ENCODE peak calls at places on chromosomes 1 and 21, in five cellular contexts. One of them, this sample, is unnamed.

GRCh38 chr1:212161231-212161781 is 123.9 kb upstream of the PPP2R5A start:
- DNase-seq in transverse colon: no peak
- DNase-seq in stomach: no peak
- DNase-seq in A549: no peak
- DNase-seq in HepG2: no peak
- DNase-seq in this sample: no peak

GRCh38 chr1:22825790-22826189 is 115.2 kb downstream of the EPHB2 start:
- DNase-seq in transverse colon: no peak
- DNase-seq in stomach: no peak
- DNase-seq in A549: no peak
- DNase-seq in HepG2: no peak
- DNase-seq in this sample: no peak

GRCh38 chr1:184791199-184791935 is 36.7 kb upstream of the EDEM3 start:
- DNase-seq in transverse colon: no peak
- DNase-seq in stomach: no peak
- DNase-seq in A549: no peak
- DNase-seq in HepG2: no peak
- DNase-seq in this sample: no peak

GRCh38 chr1:20290624-20291597 is at the start of gene VWA5B1:
- DNase-seq in transverse colon: no peak
- DNase-seq in stomach: no peak
- DNase-seq in A549: no peak
- DNase-seq in HepG2: no peak
- DNase-seq in this sample: no peak

GRCh38 chr1:120179420-120180348 is 3.4 kb upstream of the SEC22B start:
- DNase-seq in transverse colon: peak
- DNase-seq in stomach: no peak
- DNase-seq in A549: no peak
- DNase-seq in HepG2: no peak
- DNase-seq in this sample: no peak

GRCh38 chr21:36454706-36455105 is 25.2 kb downstream of the CLDN14 start:
- DNase-seq in transverse colon: no peak
- DNase-seq in stomach: no peak
- DNase-seq in A549: no peak
- DNase-seq in HepG2: no peak
- DNase-seq in this sample: no peak

GRCh38 chr1:8174807-8175206 is 143.1 kb upstream of the SLC45A1 start:
- DNase-seq in transverse colon: peak
- DNase-seq in stomach: peak
- DNase-seq in A549: no peak
- DNase-seq in HepG2: no peak
- DNase-seq in this sample: no peak

GRCh38 chr1:221897312-221897711 is 155.4 kb upstream of the DUSP10 start:
- DNase-seq in transverse colon: no peak
- DNase-seq in stomach: no peak
- DNase-seq in A549: no peak
- DNase-seq in HepG2: no peak
- DNase-seq in this sample: no peak

GRCh38 chr1:33654267-33654832 is 181.9 kb downstream of the ZSCAN20 start:
- DNase-seq in transverse colon: no peak
- DNase-seq in stomach: no peak
- DNase-seq in A549: no peak
- DNase-seq in HepG2: no peak
- DNase-seq in this sample: no peak

GRCh38 chr21:17925900-17926299 is 106.7 kb upstream of the C21orf91 start:
- DNase-seq in transverse colon: no peak
- DNase-seq in stomach: no peak
- DNase-seq in A549: no peak
- DNase-seq in HepG2: peak
- DNase-seq in this sample: no peak

GRCh38 chr1:184965889-184966860 is 8.1 kb downstream of the NIBAN1 start:
- DNase-seq in transverse colon: no peak
- DNase-seq in stomach: no peak
- DNase-seq in A549: no peak
- DNase-seq in HepG2: no peak
- DNase-seq in this sample: no peak

GRCh38 chr1:65799601-65800000 is 6.9 kb downstream of the PDE4B start:
- DNase-seq in transverse colon: no peak
- DNase-seq in stomach: no peak
- DNase-seq in A549: no peak
- DNase-seq in HepG2: no peak
- DNase-seq in this sample: no peak

GRCh38 chr21:44289381-44290010 is 3.8 kb downstream of the AIRE start:
- DNase-seq in transverse colon: no peak
- DNase-seq in stomach: no peak
- DNase-seq in A549: no peak
- DNase-seq in HepG2: no peak
- DNase-seq in this sample: no peak

GRCh38 chr1:227869851-227870305 is 54.4 kb downstream of the PRSS38 start:
- DNase-seq in transverse colon: no peak
- DNase-seq in stomach: peak
- DNase-seq in A549: no peak
- DNase-seq in HepG2: no peak
- DNase-seq in this sample: no peak

GRCh38 chr1:111334169-111334568 is 43.5 kb downstream of the CHIA start:
- DNase-seq in transverse colon: no peak
- DNase-seq in stomach: peak
- DNase-seq in A549: no peak
- DNase-seq in HepG2: peak
- DNase-seq in this sample: no peak

GRCh38 chr1:26302733-26303405 is 3.6 kb downstream of the UBXN11 start:
- DNase-seq in transverse colon: no peak
- DNase-seq in stomach: no peak
- DNase-seq in A549: no peak
- DNase-seq in HepG2: no peak
- DNase-seq in this sample: no peak

GRCh38 chr1:1950940-1951339 is 31.9 kb upstream of the TMEM52 start:
- DNase-seq in transverse colon: no peak
- DNase-seq in stomach: no peak
- DNase-seq in A549: no peak
- DNase-seq in HepG2: no peak
- DNase-seq in this sample: no peak

GRCh38 chr21:38621132-38621531 is 122.9 kb upstream of the ERG start:
- DNase-seq in transverse colon: no peak
- DNase-seq in stomach: no peak
- DNase-seq in A549: no peak
- DNase-seq in HepG2: peak
- DNase-seq in this sample: no peak

GRCh38 chr1:116134178-116134773 is 23.1 kb downstream of the MAB21L3 start:
- DNase-seq in transverse colon: no peak
- DNase-seq in stomach: no peak
- DNase-seq in A549: peak
- DNase-seq in HepG2: no peak
- DNase-seq in this sample: no peak

GRCh38 chr1:232600430-232601258 is 29.3 kb downstream of the SIPA1L2 start:
- DNase-seq in transverse colon: no peak
- DNase-seq in stomach: no peak
- DNase-seq in A549: no peak
- DNase-seq in HepG2: no peak
- DNase-seq in this sample: no peak

GRCh38 chr1:32241011-32241763 is 5.8 kb upstream of the FAM167B start:
- DNase-seq in transverse colon: peak
- DNase-seq in stomach: peak
- DNase-seq in A549: peak
- DNase-seq in HepG2: no peak
- DNase-seq in this sample: peak

GRCh38 chr1:167263784-167264464 is 43.2 kb downstream of the POU2F1 start:
- DNase-seq in transverse colon: no peak
- DNase-seq in stomach: no peak
- DNase-seq in A549: no peak
- DNase-seq in HepG2: no peak
- DNase-seq in this sample: no peak

GRCh38 chr1:98428864-98429263 is 232.7 kb upstream of the SNX7 start:
- DNase-seq in transverse colon: no peak
- DNase-seq in stomach: no peak
- DNase-seq in A549: no peak
- DNase-seq in HepG2: no peak
- DNase-seq in this sample: no peak

GRCh38 chr1:226784081-226785049 is 45.3 kb upstream of the ITPKB start:
- DNase-seq in transverse colon: no peak
- DNase-seq in stomach: no peak
- DNase-seq in A549: no peak
- DNase-seq in HepG2: no peak
- DNase-seq in this sample: no peak

GRCh38 chr1:76463838-76464237 is 389.3 kb downstream of the ST6GALNAC3 start:
- DNase-seq in transverse colon: no peak
- DNase-seq in stomach: no peak
- DNase-seq in A549: no peak
- DNase-seq in HepG2: no peak
- DNase-seq in this sample: no peak

GRCh38 chr1:206847337-206847834 is 18.0 kb upstream of the IL20 start:
- DNase-seq in transverse colon: no peak
- DNase-seq in stomach: peak
- DNase-seq in A549: no peak
- DNase-seq in HepG2: no peak
- DNase-seq in this sample: no peak

GRCh38 chr1:23701996-23702395 is 10.4 kb downstream of the RPL11 start:
- DNase-seq in transverse colon: no peak
- DNase-seq in stomach: no peak
- DNase-seq in A549: no peak
- DNase-seq in HepG2: no peak
- DNase-seq in this sample: no peak

GRCh38 chr1:42922687-42923366 is 35.8 kb downstream of the SLC2A1 start:
- DNase-seq in transverse colon: peak
- DNase-seq in stomach: no peak
- DNase-seq in A549: peak
- DNase-seq in HepG2: peak
- DNase-seq in this sample: peak

GRCh38 chr21:41369105-41369914 is 7.5 kb downstream of the MX2 start:
- DNase-seq in transverse colon: no peak
- DNase-seq in stomach: no peak
- DNase-seq in A549: no peak
- DNase-seq in HepG2: peak
- DNase-seq in this sample: peak
- TF ChIP-seq CTCF in transverse colon: no peak
- TF ChIP-seq CTCF in stomach: no peak
- TF ChIP-seq CTCF in A549: no peak
- TF ChIP-seq CTCF in HepG2: peak
- TF ChIP-seq CTCF in this sample: no peak

DNA sequence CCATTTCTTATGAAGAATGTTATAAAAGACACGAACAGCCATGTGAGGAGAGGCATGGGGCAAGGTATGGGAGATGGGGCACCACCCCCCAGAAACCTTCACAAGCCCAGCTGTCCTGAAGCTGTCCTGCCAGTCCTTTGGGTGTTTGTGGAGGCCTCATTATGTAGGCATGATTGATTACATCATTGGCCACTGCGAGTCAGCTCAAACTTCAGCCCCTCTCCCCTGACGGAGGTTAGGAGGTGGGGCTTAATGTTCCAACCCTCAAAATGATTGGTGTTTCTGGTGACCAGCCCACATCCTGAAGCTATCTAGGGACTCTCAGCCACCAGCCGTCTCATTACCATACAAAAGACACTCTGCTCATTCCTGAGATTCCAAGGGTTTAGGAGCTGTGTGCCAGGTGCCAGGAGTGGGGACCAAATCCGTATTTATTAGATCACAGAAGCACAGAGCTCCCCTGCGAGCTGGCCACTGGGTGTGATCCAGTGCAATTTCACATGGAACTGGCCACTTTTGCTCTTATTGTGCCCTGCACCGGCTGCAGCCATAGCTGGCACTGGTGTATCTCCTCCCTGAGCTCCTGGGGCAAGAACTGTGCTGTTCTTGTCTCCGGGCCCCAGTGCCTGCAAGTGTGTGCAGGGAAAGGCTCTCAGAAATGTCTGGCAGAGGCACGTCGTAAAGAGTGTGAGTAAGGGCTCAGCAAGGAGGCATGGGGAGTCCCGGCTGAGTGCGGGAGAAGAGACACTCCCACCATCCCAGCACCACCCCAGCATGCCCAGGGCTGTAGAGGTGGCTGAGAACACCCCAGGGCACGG is 10.5 kb downstream of the KIAA1614 start:
- DNase-seq in transverse colon: no peak
- DNase-seq in stomach: no peak
- DNase-seq in A549: no peak
- DNase-seq in HepG2: peak
- DNase-seq in this sample: no peak
- TF ChIP-seq EP300 in transverse colon: no peak
- TF ChIP-seq EP300 in stomach: no peak
- TF ChIP-seq EP300 in A549: no peak
- TF ChIP-seq EP300 in HepG2: no peak
- TF ChIP-seq EP300 in this sample: no peak

GRCh38 chr1:205588691-205589445 is 42.9 kb downstream of the ELK4 start:
- DNase-seq in transverse colon: peak
- DNase-seq in stomach: no peak
- DNase-seq in A549: no peak
- DNase-seq in HepG2: peak
- DNase-seq in this sample: peak
- TF ChIP-seq CTCF in transverse colon: no peak
- TF ChIP-seq CTCF in stomach: peak
- TF ChIP-seq CTCF in A549: peak
- TF ChIP-seq CTCF in HepG2: peak
- TF ChIP-seq CTCF in this sample: no peak

GRCh38 chr1:40310129-40310461 is 7.0 kb downstream of the COL9A2 start:
- DNase-seq in transverse colon: no peak
- DNase-seq in stomach: no peak
- DNase-seq in A549: no peak
- DNase-seq in HepG2: no peak
- DNase-seq in this sample: no peak

GRCh38 chr1:40311692-40312091 is 5.4 kb downstream of the COL9A2 start:
- DNase-seq in transverse colon: no peak
- DNase-seq in stomach: no peak
- DNase-seq in A549: no peak
- DNase-seq in HepG2: no peak
- DNase-seq in this sample: peak

GRCh38 chr1:40308036-40308727 is 8.9 kb downstream of the COL9A2 start:
- DNase-seq in transverse colon: no peak
- DNase-seq in stomach: peak
- DNase-seq in A549: no peak
- DNase-seq in HepG2: no peak
- DNase-seq in this sample: no peak

GRCh38 chr1:40310983-40311642 is 6.0 kb downstream of the COL9A2 start:
- DNase-seq in transverse colon: no peak
- DNase-seq in stomach: no peak
- DNase-seq in A549: no peak
- DNase-seq in HepG2: no peak
- DNase-seq in this sample: peak

DNA sequence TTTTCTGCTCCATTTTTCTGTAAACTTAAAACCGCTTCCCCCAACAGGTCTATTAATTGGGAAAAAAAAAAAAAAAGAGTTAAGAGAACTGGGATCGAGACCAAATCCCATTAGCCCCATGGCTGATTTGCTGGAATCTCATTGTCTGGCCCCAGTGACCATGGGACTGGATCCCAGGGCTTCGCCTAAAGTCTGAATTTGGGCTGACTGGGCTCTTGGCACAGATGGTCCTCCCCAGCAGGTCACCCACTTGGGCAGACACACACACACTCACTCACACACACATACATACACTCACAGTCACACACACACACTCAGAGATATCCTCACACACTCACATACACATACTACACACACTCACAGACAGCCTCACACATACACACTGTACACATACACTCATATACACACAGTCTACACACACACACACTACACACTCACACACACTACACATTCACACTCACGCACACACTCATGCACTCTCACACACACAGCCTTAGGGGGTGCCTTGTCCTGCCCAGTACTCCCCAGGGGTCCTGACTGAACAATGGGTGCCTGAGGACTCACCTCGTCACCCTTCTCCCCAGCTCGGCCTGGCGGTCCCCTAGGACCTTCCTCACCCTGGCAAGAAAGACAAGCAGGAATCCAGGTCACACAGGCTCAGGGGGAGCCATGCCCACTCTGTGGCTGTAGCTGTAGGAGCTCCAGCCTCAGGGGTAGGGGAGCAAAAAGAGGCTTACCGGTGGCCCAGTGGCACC is 7.5 kb downstream of the COL9A2 start:
- DNase-seq in transverse colon: no peak
- DNase-seq in stomach: no peak
- DNase-seq in A549: no peak
- DNase-seq in HepG2: no peak
- DNase-seq in this sample: no peak
- TF ChIP-seq EP300 in transverse colon: no peak
- TF ChIP-seq EP300 in stomach: no peak
- TF ChIP-seq EP300 in A549: no peak
- TF ChIP-seq EP300 in HepG2: no peak
- TF ChIP-seq EP300 in this sample: no peak